ENCODE peak calls at places on chromosomes 3 and 15, in four cellular contexts. I is EL, T is NCI-H460, Z is cardiac muscle cell. N is an unnamed sample.

GRCh38 chr15:86327230-86327865 is 247.7 kb downstream of the AGBL1 start:
- DNase-seq in I (no peak), T (no peak), Z (no peak), N (no peak)

GRCh38 chr3:31911124-31911523 is 69.9 kb downstream of the OSBPL10 start:
- DNase-seq in I (no peak), T (no peak), Z (no peak), N (no peak)

GRCh38 chr15:54481819-54482218 is 503.6 kb downstream of the UNC13C start:
- DNase-seq in I (no peak), T (no peak), Z (no peak), N (no peak)

GRCh38 chr3:150184426-150185071 is 213.9 kb upstream of the PFN2 start:
- DNase-seq in I (peak), T (no peak), Z (peak), N (peak)

GRCh38 chr3:72485649-72486048 is 362.6 kb downstream of the SHQ1 start:
- DNase-seq in I (no peak), T (no peak), Z (peak), N (no peak)

GRCh38 chr3:46878796-46879436 is 1.4 kb downstream of the PTH1R start:
- DNase-seq in I (peak), T (no peak), Z (no peak), N (peak)

GRCh38 chr3:178583963-178584575 is 47.8 kb downstream of the KCNMB2 start:
- DNase-seq in I (no peak), T (no peak), Z (no peak), N (no peak)

GRCh38 chr15:28881170-28881569 is 4.6 kb upstream of the APBA2 start:
- DNase-seq in I (peak), T (no peak), Z (peak), N (peak)

GRCh38 chr3:56772926-56773587 is 28.7 kb downstream of the ARHGEF3 start:
- DNase-seq in I (no peak), T (no peak), Z (no peak), N (no peak)

GRCh38 chr3:169344465-169344864 is 319.0 kb downstream of the MECOM start:
- DNase-seq in I (no peak), T (no peak), Z (peak), N (peak)

GRCh38 chr15:77753238-77753873 is 120.6 kb upstream of the LINGO1 start:
- DNase-seq in I (peak), T (no peak), Z (peak), N (peak)

GRCh38 chr15:71349736-71350515 is 234.7 kb downstream of the THSD4 start:
- DNase-seq in I (no peak), T (no peak), Z (no peak), N (no peak)

GRCh38 chr3:98013428-98014349 is 21.4 kb downstream of the GABRR3 start:
- DNase-seq in I (no peak), T (peak), Z (peak), N (peak)

GRCh38 chr15:86555114-86555513 is 475.4 kb downstream of the AGBL1 start:
- DNase-seq in I (no peak), T (no peak), Z (no peak), N (no peak)

GRCh38 chr15:79896131-79896633 is 632 bp downstream of the MTHFS start:
- DNase-seq in I (peak), T (no peak), Z (no peak), N (no peak)

GRCh38 chr15:67063689-67064606 is 1.5 kb upstream of the SMAD3 start:
- DNase-seq in I (no peak), T (no peak), Z (no peak), N (no peak)